ENCODE peak calls at places on chromosomes 3 and 15, in nine cellular contexts. V is PC-3; D is EL; T is GM12892; U is progenitor cell of endocrine pancreas; Q is activated CD4-positive, alpha-beta T cell treated with anti-CD3 and anti-CD28 coated beads, Interleukin-2, amount 50 U/mL, for 24 hours; O is activated naive CD4-positive, alpha-beta T cell treated with anti-CD3 and anti-CD28 coated beads, Interleukin-2, amount 10 ng/mL, durations not matched to agents 7 days and 5 days; R is AG04450; Z is GM12864. E is an unnamed sample.

GRCh38 chr3:120821426-120821825 is 78.9 kb downstream of the GTF2E1 start:
- DNase-seq in Q (no peak), Z (no peak), V (peak; percentile 13), D (no peak), O (no peak), R (no peak), U (no peak), T (no peak), E (no peak)

GRCh38 chr15:96344120-96344705 is 13.7 kb downstream of the NR2F2 start:
- DNase-seq in O (no peak), V (no peak), Z (no peak), R (no peak), Q (no peak), U (no peak), T (no peak), D (peak; percentile 1), E (no peak)

GRCh38 chr3:194259982-194260856 is 90.9 kb downstream of the CPN2 start:
- DNase-seq in V (no peak), Q (no peak), T (no peak), R (no peak), Z (no peak), O (no peak), D (no peak), U (no peak), E (no peak)

GRCh38 chr3:38617586-38617985 is 31.9 kb downstream of the SCN5A start:
- DNase-seq in Q (no peak), R (no peak), T (no peak), D (no peak), U (no peak), O (no peak), Z (no peak), V (no peak), E (no peak)

GRCh38 chr15:47374222-47374621 is 343.1 kb upstream of the SEMA6D start:
- DNase-seq in O (no peak), Z (no peak), T (no peak), R (no peak), Q (no peak), V (peak; percentile 39), U (no peak), D (peak; percentile 2), E (no peak)

GRCh38 chr3:118544458-118544857 is 490.2 kb downstream of the IGSF11 start:
- DNase-seq in V (peak; percentile 48), Z (no peak), U (no peak), O (no peak), T (no peak), Q (no peak), R (no peak), D (no peak), E (peak; percentile 7)

GRCh38 chr15:88649753-88650551 is 11.1 kb downstream of the ISG20 start:
- DNase-seq in Q (no peak), O (no peak), V (no peak), U (no peak), Z (no peak), D (no peak), R (no peak), T (no peak), E (no peak)

GRCh38 chr15:68730491-68731317 is 90.0 kb downstream of the ANP32A start:
- DNase-seq in O (peak; percentile 47), D (peak; percentile 44), Q (no peak), V (peak; percentile 59), Z (peak; percentile 10), R (no peak), U (no peak), T (no peak), E (peak; percentile 37)

GRCh38 chr3:3992312-3992874 is 193.2 kb downstream of the LRRN1 start:
- DNase-seq in Z (no peak), R (no peak), D (no peak), O (no peak), V (no peak), U (no peak), T (no peak), Q (no peak), E (no peak)

GRCh38 chr15:66580643-66581042 is 14.8 kb upstream of the LCTL start:
- DNase-seq in R (no peak), D (peak; percentile 56), V (no peak), O (no peak), U (no peak), Z (no peak), T (no peak), Q (no peak), E (no peak)

GRCh38 chr3:157077565-157077991 is 82.4 kb downstream of the CCNL1 start:
- DNase-seq in O (no peak), V (no peak), T (no peak), R (no peak), Q (no peak), U (no peak), Z (no peak), D (no peak), E (no peak)

GRCh38 chr3:178485756-178486155 is 50.5 kb upstream of the KCNMB2 start:
- DNase-seq in U (no peak), D (peak; percentile 53), T (no peak), V (peak; percentile 5), R (no peak), Q (no peak), Z (no peak), O (no peak), E (no peak)

GRCh38 chr15:85112997-85113396 is 131.3 kb downstream of the PDE8A start:
- DNase-seq in O (no peak), Q (no peak), D (no peak), U (no peak), T (no peak), Z (no peak), R (no peak), V (no peak), E (no peak)

GRCh38 chr3:188053710-188054379 is 100.1 kb upstream of the LPP start:
- DNase-seq in R (no peak), Z (no peak), D (no peak), U (no peak), V (no peak), Q (no peak), T (no peak), O (no peak), E (no peak)

GRCh38 chr3:66261318-66261717 is 40.5 kb downstream of the SLC25A26 start:
- DNase-seq in D (peak; percentile 52), U (no peak), Z (no peak), R (no peak), Q (no peak), O (no peak), V (no peak), T (no peak), E (no peak)

GRCh38 chr3:5277612-5278236 is 90.2 kb downstream of the EDEM1 start:
- DNase-seq in Q (no peak), O (no peak), D (no peak), T (no peak), U (no peak), V (no peak), R (no peak), Z (no peak), E (no peak)

GRCh38 chr3:71247221-71247947 is 336.1 kb downstream of the FOXP1 start:
- DNase-seq in U (no peak), V (peak; percentile 41), R (no peak), D (peak; percentile 50), T (no peak), Q (no peak), O (no peak), Z (no peak), E (no peak)

GRCh38 chr3:11071096-11071755 is 78.7 kb downstream of the SLC6A1 start:
- DNase-seq in U (no peak), Q (no peak), Z (no peak), O (no peak), V (no peak), T (no peak), R (no peak), D (no peak), E (no peak)